ENCODE peak calls at places on chromosomes 11 and 22, in eight cellular contexts. A is GM12878; F is sciatic nerve; T is brain microvascular endothelial cell; G is ELR; O is CD4-positive, alpha-beta T cell; V is stimulated activated naive B cell treated with anti-CD40 and anti-IgM and Interleukin-4, amounts not matched to agents 10 μg/mL and 1 μg/mL and 100 μg/mL, for 72 hours; K is heart left ventricle. C is an unnamed sample.

GRCh38 chr22:47615051-47615450 is 852.6 kb downstream of the TBC1D22A start:
- DNase-seq in G (no peak), K (no peak), V (no peak), O (no peak), A (no peak), T (no peak), F (peak; percentile 52), C (no peak)

GRCh38 chr11:100562102-100562501 is 125.0 kb upstream of the ARHGAP42 start:
- DNase-seq in O (no peak), F (no peak), T (peak; percentile 87), V (no peak), G (peak; percentile 84), K (no peak), A (no peak), C (peak; percentile 70)

GRCh38 chr11:12723410-12724297 is 49.4 kb downstream of the TEAD1 start:
- DNase-seq in K (no peak), G (peak; percentile 60), F (no peak), T (peak; percentile 58), O (no peak), V (no peak), A (no peak), C (no peak)

GRCh38 chr11:2789331-2789730 is 89.5 kb upstream of the KCNQ1OT1 start:
- DNase-seq in F (peak; percentile 40), A (no peak), O (no peak), G (no peak), T (no peak), K (peak; percentile 17), V (no peak), C (no peak)

GRCh38 chr22:42937164-42937854 is 77.6 kb downstream of the PACSIN2 start:
- DNase-seq in V (peak; percentile 37), F (no peak), A (no peak), T (peak; percentile 86), G (peak; percentile 89), O (no peak), K (no peak), C (peak; percentile 53)

GRCh38 chr11:8067929-8068575 is 13.0 kb upstream of the TUB start:
- DNase-seq in A (no peak), F (no peak), T (no peak), G (no peak), K (no peak), V (no peak), O (no peak), C (peak; percentile 9)

GRCh38 chr11:5250777-5251176 is 1.1 kb upstream of the HBG1 start:
- DNase-seq in F (no peak), T (no peak), K (no peak), O (no peak), V (no peak), A (no peak), G (no peak), C (no peak)

GRCh38 chr11:118913411-118914125 is 12.2 kb downstream of the BCL9L start:
- DNase-seq in T (no peak), K (no peak), F (peak; percentile 64), O (no peak), A (no peak), V (no peak), G (no peak), C (peak; percentile 62)

GRCh38 chr22:39416319-39416718 is 16.7 kb downstream of the TAB1 start:
- DNase-seq in G (no peak), K (no peak), A (no peak), V (no peak), T (no peak), F (no peak), O (no peak), C (no peak)

GRCh38 chr22:43060213-43060612 is 29.0 kb downstream of the TTLL1 start:
- DNase-seq in G (peak; percentile 44), V (peak; percentile 16), O (peak; percentile 13), F (no peak), T (no peak), K (no peak), A (no peak), C (no peak)

GRCh38 chr11:71462726-71463125 is 9.7 kb downstream of the NADSYN1 start:
- DNase-seq in K (no peak), A (no peak), V (no peak), T (no peak), F (no peak), O (no peak), G (no peak), C (no peak)

GRCh38 chr11:72006309-72007088 is 7.8 kb downstream of the IL18BP start:
- DNase-seq in V (no peak), G (no peak), T (no peak), O (no peak), A (no peak), F (no peak), K (no peak), C (no peak)

GRCh38 chr11:2898366-2899079 is 12.9 kb upstream of the CDKN1C start:
- DNase-seq in A (no peak), K (peak; percentile 74), G (peak; percentile 95), O (peak; percentile 22), F (no peak), T (peak; percentile 89), V (no peak), C (peak; percentile 86)

GRCh38 chr22:42964994-42965699 is 49.8 kb downstream of the PACSIN2 start:
- DNase-seq in A (no peak), F (no peak), K (no peak), O (no peak), V (peak; percentile 21), G (no peak), T (peak; percentile 29), C (no peak)

GRCh38 chr11:3009481-3009880 is 17.4 kb upstream of the NAP1L4 start:
- DNase-seq in K (no peak), T (no peak), O (no peak), V (no peak), A (no peak), G (no peak), F (no peak), C (no peak)

GRCh38 chr22:26907366-26907765 is 250.0 kb downstream of the MIAT start:
- DNase-seq in F (no peak), A (no peak), O (no peak), K (no peak), V (no peak), T (no peak), G (no peak), C (no peak)

GRCh38 chr11:74466916-74467885 is at the start of gene KCNE3:
- DNase-seq in F (peak; percentile 73), T (no peak), G (no peak), V (no peak), K (peak; percentile 73), O (no peak), A (no peak), C (no peak)

GRCh38 chr11:131737357-131737756 is 366.9 kb downstream of the NTM start:
- DNase-seq in A (no peak), K (no peak), G (peak; percentile 32), T (no peak), F (no peak), O (no peak), V (no peak), C (no peak)

GRCh38 chr11:2445107-2445947 is 519 bp downstream of the KCNQ1 start:
- DNase-seq in G (no peak), V (no peak), T (no peak), K (no peak), O (no peak), F (no peak), A (no peak), C (no peak)

GRCh38 chr11:69444381-69445130 is 36.9 kb upstream of the LINC01488 start:
- DNase-seq in A (no peak), T (peak; percentile 82), O (no peak), V (no peak), K (peak; percentile 79), F (peak; percentile 84), G (peak; percentile 79), C (peak; percentile 93)

GRCh38 chr11:71459767-71460320 is 6.8 kb downstream of the NADSYN1 start:
- DNase-seq in O (no peak), A (no peak), G (no peak), F (no peak), V (no peak), T (no peak), K (no peak), C (no peak)

GRCh38 chr11:19779740-19780139 is 67.1 kb downstream of the NAV2 start:
- DNase-seq in K (no peak), F (no peak), G (no peak), A (no peak), V (no peak), O (no peak), T (no peak), C (peak; percentile 13)

GRCh38 chr22:35357883-35358621 is 22.8 kb upstream of the HMOX1 start:
- DNase-seq in F (no peak), V (no peak), K (no peak), A (no peak), T (no peak), G (peak; percentile 88), O (no peak), C (peak; percentile 65)

GRCh38 chr11:70200212-70200844 is 2.8 kb upstream of the FADD start:
- DNase-seq in T (no peak), O (no peak), K (no peak), F (no peak), G (peak; percentile 36), V (no peak), A (no peak), C (no peak)

GRCh38 chr11:121032546-121032945 is 8.6 kb downstream of the TBCEL start:
- DNase-seq in T (no peak), G (peak; percentile 3), K (no peak), A (no peak), F (no peak), V (no peak), O (no peak), C (no peak)

GRCh38 chr22:42805998-42806481 is 51.0 kb downstream of the ARFGAP3 start:
- DNase-seq in T (no peak), K (no peak), V (no peak), F (peak; percentile 41), G (no peak), A (no peak), O (no peak), C (no peak)

GRCh38 chr22:27638329-27639179 is 163.0 kb downstream of the MN1 start:
- DNase-seq in K (no peak), G (no peak), T (no peak), F (no peak), A (no peak), V (no peak), O (no peak), C (no peak)

GRCh38 chr11:119218141-119218878 is 12.2 kb downstream of the CBL start:
- DNase-seq in V (no peak), G (peak; percentile 99), T (peak; percentile 93), K (no peak), A (no peak), F (no peak), O (no peak), C (peak; percentile 90)

GRCh38 chr11:36718481-36718880 is 120.4 kb upstream of the RAG2 start:
- DNase-seq in O (no peak), K (no peak), G (no peak), F (no peak), A (no peak), V (no peak), T (no peak), C (no peak)

GRCh38 chr22:24112188-24112587 is 69.1 kb upstream of the SUSD2 start:
- DNase-seq in A (no peak), O (no peak), T (no peak), F (no peak), V (no peak), K (no peak), G (peak; percentile 42), C (peak; percentile 22)

GRCh38 chr11:48210052-48210451 is 6.6 kb upstream of the OR4B1 start:
- DNase-seq in O (no peak), V (no peak), T (peak; percentile 22), F (no peak), K (no peak), G (peak; percentile 50), A (no peak), C (no peak)

GRCh38 chr22:48856308-48856615 is 971.4 kb downstream of the BRD1 start:
- DNase-seq in F (no peak), A (no peak), G (no peak), V (no peak), K (no peak), T (no peak), O (no peak), C (no peak)

GRCh38 chr22:34808618-34809017 is 257.3 kb upstream of the ISX start:
- DNase-seq in G (no peak), K (no peak), V (no peak), F (no peak), T (no peak), O (no peak), A (no peak), C (no peak)

GRCh38 chr11:60914620-60915249 is 777 bp downstream of the TMEM109 start:
- DNase-seq in F (no peak), K (no peak), A (no peak), G (peak; percentile 63), T (no peak), V (no peak), O (peak; percentile 29), C (peak; percentile 48)